ENCODE peak calls at places on chromosomes 12 and 14, in ten cellular contexts. N is HCT116, D is H1, Y is spleen, K is GM12878, F is breast epithelium, A is sigmoid colon, L is stomach, W is transverse colon, O is endothelial cell of umbilical vein. B is an unnamed sample.

GRCh38 chr14:97219356-97220017 is 422.3 kb downstream of the VRK1 start:
- DNase-seq in N (no peak), D (no peak), Y (no peak), K (no peak), F (no peak), A (no peak), L (no peak), W (no peak), O (no peak), B (no peak)

GRCh38 chr14:96092936-96093335 is 53.8 kb downstream of the C14orf132 start:
- DNase-seq in N (no peak), D (no peak), Y (peak), K (no peak), F (no peak), A (no peak), L (no peak), W (no peak), O (no peak), B (no peak)

GRCh38 chr14:90607141-90607540 is 209.1 kb downstream of the TTC7B start:
- DNase-seq in N (no peak), D (no peak), Y (no peak), K (no peak), F (no peak), A (peak), L (no peak), W (no peak), O (no peak), B (no peak)

GRCh38 chr12:54627304-54627703 is 7.4 kb downstream of the LACRT start:
- DNase-seq in N (no peak), D (no peak), Y (no peak), K (no peak), F (no peak), A (no peak), L (no peak), W (no peak), O (no peak), B (no peak)

GRCh38 chr14:88868558-88869159 is 44.2 kb downstream of the TTC8 start:
- DNase-seq in N (peak), D (no peak), Y (no peak), K (no peak), F (no peak), A (no peak), L (no peak), W (no peak), O (peak), B (peak)

GRCh38 chr12:31773867-31774266 is 45.0 kb upstream of the AMN1 start:
- DNase-seq in N (no peak), D (no peak), Y (no peak), K (peak), F (no peak), A (no peak), L (no peak), W (no peak), O (no peak), B (no peak)

GRCh38 chr12:116454950-116455447 is 104.2 kb upstream of the MAP1LC3B2 start:
- DNase-seq in N (peak), D (no peak), Y (no peak), K (no peak), F (no peak), A (no peak), L (no peak), W (no peak), O (peak), B (no peak)

GRCh38 chr12:56375598-56376434 is 13.2 kb upstream of the APOF start:
- DNase-seq in N (no peak), D (no peak), Y (peak), K (no peak), F (no peak), A (no peak), L (no peak), W (no peak), O (no peak), B (no peak)

GRCh38 chr12:94305293-94305957 is 154.2 kb downstream of the CEP83 start:
- DNase-seq in N (no peak), D (no peak), Y (no peak), K (peak), F (no peak), A (no peak), L (no peak), W (no peak), O (no peak), B (no peak)

GRCh38 chr14:52998376-52999010 is 47.6 kb upstream of the FERMT2 start:
- DNase-seq in N (no peak), D (no peak), Y (no peak), K (no peak), F (no peak), A (no peak), L (no peak), W (no peak), O (no peak), B (no peak)

GRCh38 chr12:124713436-124714082 is 146.1 kb upstream of the NCOR2 start:
- DNase-seq in N (no peak), D (no peak), Y (no peak), K (peak), F (no peak), A (peak), L (peak), W (no peak), O (peak), B (peak)

GRCh38 chr14:32078030-32078793 is 1.1 kb downstream of the ARHGAP5 start:
- DNase-seq in N (no peak), D (no peak), Y (no peak), K (no peak), F (no peak), A (peak), L (peak), W (peak), O (peak), B (no peak)

GRCh38 chr12:1391722-1392121 is 202.7 kb downstream of the FBXL14 start:
- DNase-seq in N (peak), D (no peak), Y (no peak), K (no peak), F (no peak), A (no peak), L (no peak), W (no peak), O (no peak), B (no peak)

GRCh38 chr12:25126086-25126485 is 68.9 kb downstream of the DNAI7 start:
- DNase-seq in N (no peak), D (no peak), Y (no peak), K (no peak), F (no peak), A (no peak), L (no peak), W (no peak), O (no peak), B (no peak)

GRCh38 chr14:59570122-59570521 is 6.5 kb downstream of the CCDC175 start:
- DNase-seq in N (no peak), D (no peak), Y (no peak), K (no peak), F (no peak), A (no peak), L (no peak), W (no peak), O (no peak), B (no peak)

GRCh38 chr12:91140660-91141045 is 29.4 kb upstream of the LUM start:
- DNase-seq in N (no peak), D (no peak), Y (no peak), K (no peak), F (no peak), A (no peak), L (no peak), W (no peak), O (no peak), B (no peak)

GRCh38 chr14:28381656-28382055 is 384.9 kb upstream of the FOXG1 start:
- DNase-seq in N (no peak), D (no peak), Y (no peak), K (no peak), F (no peak), A (no peak), L (no peak), W (no peak), O (no peak), B (no peak)

GRCh38 chr12:89080797-89081470 is 271.4 kb downstream of the DUSP6 start:
- DNase-seq in N (no peak), D (no peak), Y (no peak), K (no peak), F (no peak), A (no peak), L (no peak), W (no peak), O (peak), B (no peak)

GRCh38 chr14:104253223-104253822 is 114.9 kb downstream of the KIF26A start:
- DNase-seq in N (no peak), D (no peak), Y (no peak), K (no peak), F (no peak), A (no peak), L (no peak), W (no peak), O (no peak), B (no peak)

GRCh38 chr14:35046048-35046750 is at the start of gene FAM177A1:
- DNase-seq in N (peak), D (peak), Y (peak), K (peak), F (peak), A (peak), L (peak), W (peak), O (peak), B (peak)
- TF ChIP-seq POLR2A in N (peak), D (peak), Y (peak), K (peak), F (peak), A (peak), L (no peak), W (peak), O (peak), B (peak)

GRCh38 chr12:62913380-62913779 is 21.6 kb downstream of the PPM1H start:
- DNase-seq in N (no peak), D (no peak), Y (no peak), K (no peak), F (no peak), A (no peak), L (no peak), W (no peak), O (no peak), B (no peak)
- TF ChIP-seq POLR2AphosphoS5 in N (no peak), D (no peak), Y (no peak), K (no peak), F (no peak), A (no peak), L (no peak), W (no peak), O (no peak), B (no peak)

DNA sequence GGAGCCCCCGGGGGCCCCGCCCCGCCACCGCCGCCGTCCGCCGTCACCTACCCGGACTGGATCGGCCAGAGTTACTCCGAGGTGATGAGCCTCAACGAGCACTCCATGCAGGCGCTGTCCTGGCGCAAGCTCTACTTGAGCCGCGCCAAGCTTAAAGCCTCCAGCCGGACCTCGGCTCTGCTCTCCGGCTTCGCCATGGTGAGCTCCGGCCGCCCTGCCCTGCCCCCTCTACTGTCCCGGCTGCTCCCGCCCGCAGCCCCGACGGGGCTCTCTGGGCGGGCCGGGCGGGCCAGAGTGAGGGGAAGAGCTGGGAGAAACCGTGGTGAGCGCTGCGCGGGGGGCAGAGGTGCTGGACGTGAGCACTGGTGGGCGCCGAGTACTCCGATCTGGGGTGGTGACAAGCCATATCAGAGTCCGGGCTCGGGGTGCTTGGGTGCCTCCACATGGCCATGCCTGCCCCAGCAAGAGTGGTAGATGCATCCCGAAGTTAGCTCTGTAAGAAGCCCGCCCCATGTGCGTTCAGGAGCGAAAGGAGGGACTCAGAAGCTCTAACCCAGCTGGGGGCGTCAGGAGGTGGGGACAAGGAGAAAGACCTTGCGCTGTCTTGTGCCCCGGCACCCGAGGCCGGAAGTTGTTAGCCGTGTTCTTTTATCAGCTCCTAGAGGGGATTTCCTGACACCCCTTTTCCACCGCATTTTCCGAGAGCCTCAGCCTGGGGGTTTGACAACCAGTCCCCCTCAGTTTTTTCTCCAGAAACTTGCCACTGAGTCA is 708 bp downstream of the ORAI1 start:
- DNase-seq in N (no peak), D (peak), Y (peak), K (no peak), F (peak), A (peak), L (peak), W (peak), O (peak), B (no peak)
- TF ChIP-seq POLR2A in N (no peak), D (no peak), Y (no peak), K (peak), F (no peak), A (no peak), L (no peak), W (no peak), O (no peak), B (peak)

DNA sequence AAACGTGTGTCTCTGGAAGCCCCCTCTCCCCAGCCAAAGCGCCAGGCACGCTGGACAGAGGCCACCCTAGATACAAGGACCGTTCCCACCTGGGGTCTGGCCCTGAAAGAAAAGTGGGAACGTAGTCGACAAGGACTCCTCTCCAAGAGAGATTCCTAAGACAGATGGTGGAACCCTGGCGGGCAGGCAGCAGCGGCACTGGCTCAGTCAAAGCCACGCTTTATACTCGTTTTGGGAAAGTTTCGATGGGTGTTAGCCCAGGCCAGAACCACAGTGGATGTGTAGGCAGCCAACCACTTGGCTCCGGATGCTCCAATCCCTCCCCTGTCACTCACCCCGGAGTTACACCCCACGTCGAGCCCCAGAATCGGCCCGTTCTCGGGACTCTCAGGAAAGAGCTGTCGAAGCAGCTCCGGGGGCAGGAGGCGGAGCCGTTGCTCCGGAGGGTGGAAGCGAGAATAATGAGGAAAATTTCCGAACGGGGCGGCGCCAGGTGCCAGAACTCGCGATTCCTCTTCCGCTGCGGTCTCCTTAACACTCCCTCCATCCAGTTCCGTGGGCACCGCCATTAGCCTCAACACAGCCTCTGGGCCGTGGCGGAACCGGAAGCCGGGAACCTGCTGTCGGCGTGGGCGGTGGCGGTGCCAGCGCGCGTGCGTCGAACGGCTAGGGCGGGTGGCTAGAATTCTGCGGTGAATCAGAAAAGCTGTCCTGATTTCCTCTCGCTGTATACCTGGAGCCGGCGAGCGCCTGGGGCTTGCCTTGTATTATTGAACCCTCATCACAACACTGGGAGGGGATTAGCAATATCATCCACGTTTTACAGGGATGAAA is at the start of gene BCDIN3D:
- DNase-seq in N (peak), D (no peak), Y (peak), K (peak), F (peak), A (peak), L (peak), W (peak), O (peak), B (peak)
- TF ChIP-seq POLR2AphosphoS5 in N (peak), D (peak), Y (peak), K (peak), F (peak), A (peak), L (peak), W (peak), O (peak), B (peak)

DNA sequence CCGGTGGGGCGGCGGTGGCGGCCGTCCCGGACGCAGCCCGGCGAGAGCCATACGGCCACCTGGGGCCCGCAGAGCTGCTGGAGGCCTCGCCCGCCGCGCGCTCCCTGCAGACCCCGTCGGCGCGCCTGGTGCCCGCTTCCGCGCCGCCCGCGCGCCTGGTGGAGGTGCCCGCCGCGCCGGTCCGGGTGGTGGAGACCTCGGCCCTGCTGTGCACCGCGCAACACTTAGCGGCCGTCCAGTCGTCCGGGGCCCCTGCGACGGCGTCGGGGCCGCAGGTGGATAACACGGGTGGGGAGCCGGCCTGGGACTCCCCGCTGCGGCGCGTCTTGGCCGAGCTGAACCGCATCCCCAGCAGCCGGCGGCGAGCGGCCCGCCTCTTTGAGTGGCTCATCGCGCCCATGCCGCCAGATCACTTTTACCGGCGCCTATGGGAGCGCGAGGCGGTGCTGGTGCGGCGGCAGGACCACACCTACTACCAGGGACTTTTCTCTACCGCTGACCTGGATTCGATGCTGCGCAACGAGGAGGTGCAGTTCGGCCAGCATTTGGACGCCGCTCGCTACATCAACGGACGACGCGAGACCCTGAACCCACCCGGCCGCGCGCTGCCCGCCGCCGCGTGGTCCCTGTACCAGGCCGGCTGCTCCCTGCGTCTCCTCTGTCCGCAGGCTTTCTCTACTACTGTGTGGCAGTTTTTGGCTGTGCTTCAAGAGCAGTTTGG is 683 bp downstream of the RIOX1 start:
- DNase-seq in N (no peak), D (no peak), Y (peak), K (no peak), F (no peak), A (peak), L (peak), W (peak), O (peak), B (peak)
- TF ChIP-seq POLR2A in N (no peak), D (no peak), Y (no peak), K (no peak), F (peak), A (no peak), L (no peak), W (peak), O (peak), B (peak)

DNA sequence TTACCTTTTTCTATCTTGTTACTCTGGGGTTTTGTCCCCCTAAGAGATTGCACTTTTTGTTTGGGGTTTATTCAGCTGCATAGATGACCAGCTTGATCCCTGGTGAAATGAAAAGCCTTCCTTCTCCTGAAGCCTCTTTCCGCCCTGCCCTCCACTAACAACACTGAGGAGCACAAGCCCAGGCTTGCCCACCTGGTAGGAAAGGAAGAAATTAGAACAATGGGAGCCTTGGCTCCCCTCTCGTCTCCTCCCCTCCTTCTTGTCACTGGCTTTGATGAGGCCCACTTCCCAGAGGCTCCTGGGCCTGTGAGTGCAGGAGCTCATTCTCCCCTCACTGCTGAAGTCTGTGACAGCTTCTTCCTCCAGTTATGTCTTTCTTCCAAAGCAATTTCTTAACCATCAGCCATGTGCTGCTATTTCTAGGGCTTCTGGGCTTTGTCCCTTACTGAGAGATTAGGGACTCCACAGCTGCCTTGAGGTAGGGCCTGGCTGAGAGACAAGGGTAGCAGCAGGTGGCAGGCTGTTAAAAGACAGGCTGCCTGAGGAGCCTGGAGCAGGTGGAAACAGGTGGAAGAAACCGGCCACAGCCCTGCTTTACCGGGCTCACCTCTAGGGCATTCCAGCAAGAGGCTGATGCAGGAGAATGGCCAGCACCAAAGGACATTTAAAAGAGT is 53.7 kb upstream of the SRSF5 start:
- DNase-seq in N (no peak), D (no peak), Y (no peak), K (no peak), F (no peak), A (no peak), L (peak), W (peak), O (peak), B (no peak)
- TF ChIP-seq POLR2AphosphoS5 in N (no peak), D (no peak), Y (no peak), K (no peak), F (no peak), A (no peak), L (no peak), W (peak), O (no peak), B (no peak)

DNA sequence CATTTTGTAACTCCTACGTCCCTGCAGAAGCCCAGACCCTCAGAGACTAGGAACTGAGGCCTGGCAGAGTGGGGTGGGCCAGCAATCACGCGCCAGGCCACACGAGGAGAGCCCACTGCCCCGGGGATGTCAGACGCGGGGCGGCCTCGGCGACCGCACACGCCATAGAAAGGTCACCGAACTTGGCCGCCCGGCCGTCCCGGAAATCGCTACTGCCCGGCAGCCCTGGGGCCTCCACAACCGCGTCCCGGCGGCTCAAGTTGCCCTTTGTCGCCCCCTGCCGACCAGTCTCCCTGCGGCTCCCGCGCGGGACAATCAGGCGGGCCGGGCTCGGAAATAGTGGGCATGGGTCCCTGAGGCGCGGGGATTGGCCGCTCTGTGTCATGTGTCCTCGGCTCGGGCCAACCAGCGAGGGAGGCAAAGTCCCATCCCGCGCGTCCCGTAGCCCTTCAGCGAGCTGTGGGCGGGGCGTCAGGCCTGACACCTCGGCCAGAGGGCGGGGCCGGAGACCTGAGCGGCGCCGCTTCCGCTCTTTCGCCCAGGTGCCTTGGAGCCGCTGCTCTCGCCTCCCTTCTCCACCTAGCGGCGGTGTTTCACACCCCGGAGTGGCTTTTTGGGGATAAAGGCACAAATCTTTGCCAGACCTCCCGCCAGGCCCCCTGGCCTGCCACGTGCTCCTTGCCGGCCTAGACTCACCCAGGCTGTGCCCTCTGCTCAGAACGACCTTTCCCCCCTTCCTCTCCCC is 33.4 kb upstream of the DEGS2 start:
- DNase-seq in N (peak), D (peak), Y (peak), K (peak), F (peak), A (peak), L (peak), W (peak), O (peak), B (peak)
- TF ChIP-seq POLR2A in N (peak), D (peak), Y (no peak), K (peak), F (peak), A (peak), L (no peak), W (peak), O (no peak), B (peak)

B was measured in GM12891.